ENCODE peak calls at places on chromosome 7, in nine cellular contexts. B is CD8-positive, alpha-beta memory T cell; U is NT2/D1; T is uterus; H is AG09309; L is stimulated activated CD8-positive, alpha-beta memory T cell treated with anti-CD3 and anti-CD28 coated beads, Interleukin-4, amount 100 ng/mL, for 4 hours; X is NAMALWA; E is fibroblast of pulmonary artery; V is hippocampal formation. M is an unnamed sample.

GRCh38 chr7:148620749-148621372 is 30.3 kb downstream of the C7orf33 start:
- DNase-seq in V (no peak), E (no peak), H (no peak), L (no peak), X (no peak), T (no peak), B (no peak), U (no peak), M (no peak)

GRCh38 chr7:11060883-11061282 is 87.2 kb downstream of the PHF14 start:
- DNase-seq in U (no peak), T (no peak), V (no peak), H (no peak), X (no peak), B (no peak), L (no peak), E (peak; percentile 7), M (no peak)

GRCh38 chr7:102890292-102890970 is 22.4 kb upstream of the LRRC17 start:
- DNase-seq in H (no peak), T (no peak), X (no peak), E (peak; percentile 66), U (no peak), V (no peak), L (no peak), B (no peak), M (no peak)

GRCh38 chr7:130904792-130905191 is 170.8 kb upstream of the KLF14 start:
- DNase-seq in X (no peak), T (no peak), V (no peak), L (no peak), U (no peak), H (no peak), B (no peak), E (no peak), M (no peak)

GRCh38 chr7:90239625-90240228 is 5.2 kb upstream of the CFAP69 start:
- DNase-seq in X (no peak), V (no peak), U (no peak), H (no peak), T (no peak), E (no peak), B (no peak), L (no peak), M (no peak)

GRCh38 chr7:151776876-151777510 is 99.9 kb downstream of the PRKAG2 start:
- DNase-seq in V (no peak), L (no peak), T (no peak), H (no peak), E (no peak), X (no peak), B (no peak), U (no peak), M (no peak)

GRCh38 chr7:39580150-39580874 is 14.1 kb downstream of the YAE1 start:
- DNase-seq in B (peak; percentile 63), U (peak; percentile 100), T (peak; percentile 75), E (peak; percentile 98), H (peak; percentile 85), X (peak; percentile 96), L (peak; percentile 52), V (peak; percentile 88), M (peak; percentile 81)

GRCh38 chr7:27190284-27190748 is 5.3 kb upstream of the HOXA11 start:
- DNase-seq in H (no peak), L (no peak), V (no peak), B (no peak), X (no peak), E (no peak), T (no peak), U (no peak), M (no peak)

GRCh38 chr7:503575-504111 is 16.0 kb downstream of the PDGFA start:
- DNase-seq in T (no peak), E (no peak), L (no peak), B (no peak), V (no peak), U (no peak), X (no peak), H (no peak), M (no peak)

GRCh38 chr7:30556854-30557644 is 37.6 kb upstream of the GARS1 start:
- DNase-seq in X (no peak), L (no peak), H (no peak), E (no peak), T (no peak), U (peak; percentile 96), V (peak; percentile 34), B (no peak), M (peak; percentile 93)

GRCh38 chr7:65459438-65459837 is 85.8 kb downstream of the ZNF92 start:
- DNase-seq in L (no peak), V (no peak), H (no peak), U (no peak), E (no peak), B (no peak), T (no peak), X (no peak), M (no peak)

GRCh38 chr7:101077303-101078086 is 7.8 kb upstream of the TRIM56 start:
- DNase-seq in B (peak; percentile 67), T (peak; percentile 72), X (peak; percentile 91), H (no peak), U (peak; percentile 75), V (peak; percentile 44), E (peak; percentile 74), L (peak; percentile 58), M (peak; percentile 71)

GRCh38 chr7:4739528-4739992 is 35.9 kb upstream of the AP5Z1 start:
- DNase-seq in U (no peak), X (no peak), H (no peak), E (peak; percentile 81), T (peak; percentile 67), L (no peak), B (no peak), V (no peak), M (no peak)

GRCh38 chr7:109879429-109879828 is 1211.5 kb upstream of the LRRN3 start:
- DNase-seq in H (no peak), X (no peak), T (no peak), E (no peak), V (no peak), L (no peak), B (no peak), U (no peak), M (peak; percentile 76)

GRCh38 chr7:129778770-129779601 is 167.5 kb downstream of the NRF1 start:
- DNase-seq in E (no peak), B (no peak), L (no peak), U (no peak), H (no peak), X (no peak), T (no peak), V (no peak), M (peak; percentile 15)

GRCh38 chr7:122455108-122455507 is 150.6 kb upstream of the FEZF1 start:
- DNase-seq in V (no peak), H (no peak), U (no peak), E (no peak), B (no peak), X (no peak), T (no peak), L (no peak), M (no peak)

GRCh38 chr7:37920619-37921339 is at the start of gene EPDR1:
- DNase-seq in U (peak; percentile 39), V (peak; percentile 47), T (peak; percentile 49), L (no peak), H (no peak), B (no peak), X (peak; percentile 15), E (no peak), M (peak; percentile 83)

GRCh38 chr7:132557489-132558044 is 18.7 kb downstream of the PLXNA4 start:
- DNase-seq in L (no peak), X (no peak), U (no peak), H (no peak), B (no peak), V (no peak), E (peak; percentile 44), T (no peak), M (no peak)

GRCh38 chr7:112945046-112945445 is 141.6 kb downstream of the GPR85 start:
- DNase-seq in T (no peak), H (no peak), U (no peak), E (no peak), B (no peak), L (no peak), V (no peak), X (no peak), M (no peak)

GRCh38 chr7:1725199-1725701 is 55.2 kb downstream of the ELFN1 start:
- DNase-seq in E (no peak), B (no peak), L (no peak), H (no peak), T (no peak), U (no peak), X (peak; percentile 73), V (no peak), M (peak; percentile 96)

GRCh38 chr7:157139142-157140117 is 704 bp downstream of the UBE3C start:
- DNase-seq in U (peak; percentile 18), V (no peak), E (peak; percentile 42), X (peak; percentile 63), L (peak; percentile 36), T (peak; percentile 52), B (peak; percentile 64), H (no peak), M (peak; percentile 4)

GRCh38 chr7:82360591-82361386 is 82.8 kb downstream of the CACNA2D1 start:
- DNase-seq in U (no peak), B (no peak), L (no peak), T (no peak), X (no peak), H (no peak), V (no peak), E (no peak), M (no peak)

GRCh38 chr7:48168159-48168558 is 3.1 kb upstream of the ABCA13 start:
- DNase-seq in X (peak; percentile 37), B (no peak), U (no peak), H (no peak), E (peak; percentile 51), T (no peak), V (no peak), L (no peak), M (no peak)

GRCh38 chr7:41886906-41887311 is 184.0 kb upstream of the INHBA start:
- DNase-seq in V (no peak), B (no peak), T (peak; percentile 66), X (no peak), E (peak; percentile 95), L (no peak), U (no peak), H (peak; percentile 93), M (no peak)

GRCh38 chr7:152891837-152892236 is 132.3 kb downstream of the ACTR3B start:
- DNase-seq in V (no peak), T (no peak), H (no peak), U (no peak), B (no peak), E (no peak), L (no peak), X (no peak), M (no peak)

GRCh38 chr7:111638048-111638447 is 75.8 kb upstream of the IMMP2L start:
- DNase-seq in E (peak; percentile 23), B (no peak), V (no peak), T (no peak), U (no peak), X (no peak), H (no peak), L (no peak), M (no peak)